ENCODE peak calls at places on chromosomes 1 and 21, in four cellular contexts. N is H9, J is right atrium auricular region, F is tibial artery. Q is an unnamed sample.

GRCh38 chr1:160124709-160125478 is 9.3 kb downstream of the ATP1A2 start:
- DNase-seq in F (no peak), N (no peak), J (no peak), Q (no peak)

GRCh38 chr1:220926146-220926545 is 46.9 kb downstream of the HLX start:
- DNase-seq in N (no peak), F (no peak), J (no peak), Q (no peak)

GRCh38 chr1:206725053-206725963 is 40.6 kb downstream of the MAPKAPK2 start:
- DNase-seq in F (peak), J (no peak), N (peak), Q (peak)

GRCh38 chr1:96416111-96416595 is 305.4 kb upstream of the PTBP2 start:
- DNase-seq in F (peak), J (peak), N (no peak), Q (no peak)

GRCh38 chr1:81834921-81835698 is 34.4 kb downstream of the ADGRL2 start:
- DNase-seq in N (no peak), F (no peak), J (no peak), Q (no peak)

GRCh38 chr1:201069636-201070035 is 42.6 kb downstream of the CACNA1S start:
- DNase-seq in J (no peak), N (no peak), F (no peak), Q (no peak)

GRCh38 chr1:205456868-205457724 is 1.3 kb upstream of the BLACAT1 start:
- DNase-seq in F (no peak), J (no peak), N (peak), Q (no peak)

GRCh38 chr1:107244734-107245495 is 104.1 kb downstream of the NTNG1 start:
- DNase-seq in J (no peak), N (no peak), F (no peak), Q (no peak)

GRCh38 chr1:187236145-187236544 is 407.4 kb downstream of the PLA2G4A start:
- DNase-seq in F (no peak), J (no peak), N (no peak), Q (no peak)

GRCh38 chr1:40898434-40898900 is 36.3 kb upstream of the CITED4 start:
- DNase-seq in N (peak), J (no peak), F (no peak), Q (peak)

GRCh38 chr1:180527270-180527669 is 24.9 kb upstream of the ACBD6 start:
- DNase-seq in J (no peak), N (no peak), F (no peak), Q (no peak)

GRCh38 chr1:12275370-12275769 is 45.5 kb downstream of the VPS13D start:
- DNase-seq in F (no peak), J (no peak), N (peak), Q (peak)

DNA sequence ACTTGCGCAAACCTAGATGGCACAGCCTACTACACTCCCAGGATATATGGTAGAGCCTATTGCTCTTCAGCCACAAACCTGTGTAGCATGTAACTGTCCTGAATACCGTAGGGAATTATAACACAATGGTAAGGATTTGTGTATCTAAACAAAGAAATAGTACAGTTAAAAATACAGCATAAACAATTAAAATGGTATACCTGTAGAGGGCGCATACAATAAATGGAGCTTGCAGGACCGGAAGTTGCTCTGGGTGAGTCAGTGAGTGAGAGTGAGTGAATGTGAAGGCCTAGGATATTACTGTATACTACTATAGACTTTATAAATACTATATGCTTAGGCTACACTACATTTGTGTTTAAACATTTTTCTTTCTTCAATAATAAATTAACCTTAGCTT is 99.3 kb downstream of the PLD5 start:
- DNase-seq in N (no peak), J (no peak), F (no peak), Q (no peak)
- TF ChIP-seq CTCF in N (peak), J (no peak), F (no peak), Q (no peak)

GRCh38 chr1:235586413-235586812 is 63.2 kb downstream of the GNG4 start:
- DNase-seq in F (no peak), N (peak), J (no peak), Q (no peak)
- TF ChIP-seq CTCF in F (no peak), N (peak), J (no peak), Q (no peak)

DNA sequence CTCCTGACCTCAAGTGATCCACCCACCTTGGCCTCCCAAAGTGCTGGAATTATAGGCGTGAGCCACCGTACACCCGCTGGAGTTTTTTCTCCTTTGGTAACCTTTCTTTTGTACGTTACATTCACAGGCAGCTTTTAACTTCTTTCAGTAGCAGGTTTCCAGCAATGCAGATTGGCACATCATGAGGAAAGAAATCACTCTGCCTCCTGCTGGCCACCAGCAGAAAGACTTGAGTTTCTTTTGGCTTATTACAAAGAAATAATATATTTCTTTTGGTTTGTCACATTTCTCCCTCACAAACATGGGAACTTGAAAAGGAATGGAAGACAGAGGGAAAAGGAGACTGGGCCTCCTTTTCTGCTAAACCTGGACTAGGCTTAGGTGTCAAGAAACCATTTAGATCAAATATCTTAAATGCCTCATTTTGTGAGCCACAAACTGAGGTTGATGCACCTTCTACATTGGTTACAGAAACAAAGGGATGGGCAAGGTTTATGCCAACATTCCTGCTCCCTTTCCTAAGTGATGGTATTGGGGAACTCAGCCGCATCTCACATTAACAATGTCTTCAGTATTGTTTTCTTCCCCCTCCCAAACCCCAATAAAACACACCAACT is 7.8 kb downstream of the ENSA start:
- DNase-seq in F (peak), N (no peak), J (peak), Q (peak)
- TF ChIP-seq CTCF in F (peak), N (peak), J (peak), Q (peak)

DNA sequence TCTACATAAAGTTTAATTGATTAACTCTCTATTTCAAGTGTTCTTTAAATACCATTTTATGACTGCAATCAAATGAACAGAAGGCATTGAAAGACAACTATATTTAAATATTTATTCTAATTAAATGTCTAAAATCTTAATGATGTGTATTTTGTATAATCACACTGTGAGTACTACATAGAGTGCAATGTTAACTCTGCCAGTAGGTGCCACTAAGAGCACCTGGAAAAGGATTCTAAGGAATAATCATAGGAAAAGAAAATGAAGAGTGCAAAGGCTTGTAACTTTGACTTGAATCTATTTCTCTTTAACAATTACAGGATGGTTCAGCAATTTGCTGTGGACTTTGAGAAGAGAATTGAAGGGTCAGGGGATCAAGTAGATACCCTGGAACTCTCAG is 200.4 kb downstream of the DNM3 start:
- DNase-seq in J (no peak), N (no peak), F (no peak), Q (no peak)
- TF ChIP-seq CTCF in J (no peak), N (peak), F (peak), Q (no peak)

GRCh38 chr21:39208624-39209333 is 25.5 kb upstream of the PSMG1 start:
- DNase-seq in N (no peak), F (no peak), J (no peak), Q (no peak)

GRCh38 chr21:39209334-39209688 is 26.1 kb upstream of the PSMG1 start:
- DNase-seq in N (no peak), J (no peak), F (no peak), Q (no peak)

GRCh38 chr21:39204134-39204533 is 20.9 kb upstream of the PSMG1 start:
- DNase-seq in F (no peak), N (no peak), J (no peak), Q (no peak)
- TF ChIP-seq CTCF in F (peak), N (peak), J (no peak), Q (no peak)

DNA sequence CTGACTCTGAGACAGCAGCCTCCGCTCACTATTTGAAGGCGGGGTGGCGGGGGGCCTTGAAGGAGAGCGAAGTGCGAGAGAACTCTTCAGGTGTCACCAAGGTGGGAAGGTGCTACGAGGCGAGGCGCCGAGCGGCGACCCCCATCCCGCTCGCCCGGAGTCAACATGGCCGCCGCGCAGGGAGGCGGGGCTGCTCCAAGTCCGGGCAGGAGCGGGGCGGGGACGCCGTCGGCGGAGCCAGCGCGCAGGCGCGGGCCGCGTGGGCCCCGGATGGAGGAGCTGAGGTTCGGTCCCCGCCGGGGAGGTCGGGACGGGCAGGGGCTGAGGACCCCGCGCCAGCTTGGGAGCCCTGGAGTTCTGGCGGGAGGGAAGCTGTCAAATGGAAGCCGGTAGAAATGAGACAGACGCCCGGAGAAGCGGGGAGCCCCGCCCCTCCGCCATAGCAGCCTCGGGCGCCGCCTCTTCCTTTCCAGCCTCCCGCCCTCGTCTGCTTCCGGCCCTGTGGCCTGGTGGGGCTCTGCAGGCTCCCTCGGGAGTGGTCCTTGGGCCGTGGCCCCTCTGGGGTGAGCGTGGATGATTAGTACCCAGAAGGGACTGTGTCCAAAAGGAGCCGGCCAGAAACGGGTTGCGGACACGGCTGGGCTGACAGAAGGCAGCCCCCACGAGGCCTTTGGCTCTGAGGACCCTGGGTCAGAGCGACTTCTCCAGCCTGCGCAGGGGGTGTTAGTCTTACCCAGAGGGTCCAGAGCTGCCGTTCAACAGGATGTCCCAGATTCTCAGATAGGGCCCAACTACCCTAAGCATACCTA is at the start of gene PIGV:
- DNase-seq in N (peak), F (peak), J (peak), Q (peak)
- TF ChIP-seq CTCF in N (no peak), F (peak), J (no peak), Q (no peak)

GRCh38 chr1:2342384-2343022 is 48.9 kb downstream of the MORN1 start:
- DNase-seq in N (no peak), J (no peak), F (peak), Q (no peak)

GRCh38 chr1:2339206-2340085 is 51.9 kb downstream of the MORN1 start:
- DNase-seq in J (no peak), F (no peak), N (no peak), Q (no peak)

GRCh38 chr1:2341706-2342383 is 49.5 kb downstream of the MORN1 start:
- DNase-seq in J (no peak), F (peak), N (no peak), Q (no peak)

GRCh38 chr1:2340918-2341254 is 50.5 kb downstream of the MORN1 start:
- DNase-seq in F (no peak), J (no peak), N (no peak), Q (no peak)

GRCh38 chr1:2340086-2340917 is 51.1 kb downstream of the MORN1 start:
- DNase-seq in N (no peak), F (no peak), J (no peak), Q (no peak)
- TF ChIP-seq CTCF in N (no peak), F (no peak), J (no peak), Q (no peak)

DNA sequence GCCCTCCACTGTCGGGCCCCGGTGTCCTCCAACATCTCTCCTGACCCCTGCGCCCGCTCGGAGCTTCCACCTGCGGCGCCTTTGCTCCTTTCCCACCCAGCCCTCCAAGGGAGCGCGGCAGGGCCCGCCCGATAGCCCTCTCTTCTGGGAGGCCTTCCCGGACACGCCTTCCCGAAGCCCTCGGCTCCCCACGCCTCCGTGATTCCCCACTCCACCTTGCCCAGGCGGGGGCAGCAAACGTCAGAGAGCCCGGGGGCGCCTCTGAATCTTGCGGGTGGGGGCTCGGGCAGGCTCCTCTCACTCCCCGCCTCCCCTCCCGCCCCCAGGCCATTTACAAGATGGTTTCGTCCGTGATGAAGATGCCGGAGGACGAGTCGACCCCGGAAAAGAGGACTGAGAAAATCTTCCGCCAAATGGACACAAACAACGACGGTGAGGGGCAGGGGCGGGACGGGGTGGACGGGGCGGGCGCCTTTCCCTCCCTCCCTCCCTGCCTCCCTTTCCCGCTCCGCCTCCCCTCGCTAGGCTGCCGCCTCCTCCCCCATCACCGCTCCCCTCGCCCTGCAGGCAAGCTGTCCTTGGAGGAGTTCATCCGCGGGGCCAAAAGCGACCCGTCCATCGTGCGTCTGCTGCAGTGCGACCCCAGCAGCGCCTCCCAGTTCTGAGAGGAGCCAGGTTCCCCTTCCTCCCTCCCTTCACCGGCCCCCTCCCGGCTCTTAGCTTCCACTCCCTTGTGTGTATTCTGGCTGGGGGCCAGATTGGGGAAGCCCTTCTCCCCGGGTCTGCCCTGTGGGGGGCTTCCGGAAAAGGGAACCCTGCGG is 7.1 kb downstream of the HPCA start:
- DNase-seq in J (no peak), F (peak), N (peak), Q (no peak)
- TF ChIP-seq CTCF in J (peak), F (no peak), N (peak), Q (no peak)

Q was measured in GM20000.